ENCODE peak calls at places on chromosomes 4 and X, in four cellular contexts. Y, K, I and Z are unnamed samples.

GRCh38 chrX:97474933-97475332 is 591.2 kb downstream of the RPA4 start:
- DNase-seq in Y (no peak), K (no peak), I (no peak), Z (no peak)

GRCh38 chr4:70269674-70270073 is 27.3 kb downstream of the CSN3 start:
- DNase-seq in Y (no peak), I (no peak), K (no peak), Z (peak; percentile 10)

GRCh38 chrX:55767100-55767499 is 49.6 kb downstream of the RRAGB start:
- DNase-seq in K (peak; percentile 31), Y (no peak), I (no peak), Z (no peak)

GRCh38 chr4:119550857-119551532 is 77.6 kb downstream of the PDE5A start:
- DNase-seq in K (peak; percentile 73), I (no peak), Y (no peak), Z (no peak)

GRCh38 chr4:140807491-140808257 is 51.5 kb upstream of the TBC1D9 start:
- DNase-seq in K (peak; percentile 89), I (peak; percentile 71), Y (no peak), Z (no peak)

GRCh38 chr4:151489462-151490203 is 80.7 kb downstream of the FHIP1A start:
- DNase-seq in Y (no peak), K (no peak), I (no peak), Z (no peak)

GRCh38 chr4:156362581-156362980 is 408.9 kb upstream of the CTSO start:
- DNase-seq in I (no peak), Y (no peak), K (peak; percentile 62), Z (no peak)

GRCh38 chrX:37883196-37883595 is 35.8 kb upstream of the DYNLT3 start:
- DNase-seq in Y (no peak), I (no peak), K (peak; percentile 38), Z (no peak)

GRCh38 chr4:156193800-156194199 is 240.1 kb upstream of the CTSO start:
- DNase-seq in K (peak; percentile 33), Y (no peak), I (no peak), Z (no peak)

GRCh38 chr4:5980436-5981155 is 37.6 kb downstream of the C4orf50 start:
- DNase-seq in K (no peak), Y (no peak), I (no peak), Z (no peak)

GRCh38 chr4:158914178-158914577 is 145.4 kb downstream of the FNIP2 start:
- DNase-seq in I (no peak), Y (no peak), K (peak; percentile 84), Z (peak; percentile 13)

GRCh38 chrX:40176256-40176978 is 78.7 kb upstream of the BCOR start:
- DNase-seq in K (no peak), I (no peak), Y (peak; percentile 82), Z (peak; percentile 14)

GRCh38 chr4:98572697-98573096 is 85.7 kb downstream of the TSPAN5 start:
- DNase-seq in K (no peak), I (no peak), Y (no peak), Z (no peak)

GRCh38 chr4:82358773-82359324 is 14.9 kb downstream of the HNRNPD start:
- DNase-seq in I (no peak), Y (no peak), K (no peak), Z (no peak)

GRCh38 chr4:30181512-30181911 is 538.7 kb upstream of the PCDH7 start:
- DNase-seq in I (no peak), Y (no peak), K (no peak), Z (no peak)

GRCh38 chr4:34105311-34105710 is 2139.0 kb downstream of the ARAP2 start:
- DNase-seq in I (no peak), Y (no peak), K (no peak), Z (no peak)

GRCh38 chrX:105282077-105282476 is 61.6 kb upstream of the TEX13A start:
- DNase-seq in Y (no peak), I (no peak), K (no peak), Z (peak; percentile 66)

GRCh38 chr4:85591361-85592098 is 116.6 kb downstream of the ARHGAP24 start:
- DNase-seq in Y (no peak), I (no peak), K (no peak), Z (no peak)

GRCh38 chrX:76555816-76556215 is 128.3 kb downstream of the MAGEE1 start:
- DNase-seq in K (peak; percentile 22), Y (peak; percentile 12), I (no peak), Z (peak; percentile 19)

GRCh38 chr4:89438102-89438831 is 130.7 kb upstream of the GPRIN3 start:
- DNase-seq in K (peak; percentile 49), Y (peak; percentile 10), I (peak; percentile 9), Z (peak; percentile 42)

GRCh38 chr4:84965558-84966381 is 720 bp downstream of the WDFY3 start:
- DNase-seq in K (peak; percentile 17), Y (peak; percentile 59), I (no peak), Z (peak; percentile 53)

GRCh38 chr4:13483142-13484044 is 747 bp downstream of the RAB28 start:
- DNase-seq in I (no peak), Y (peak; percentile 14), K (peak; percentile 74), Z (peak; percentile 77)

GRCh38 chr4:10738826-10739489 is 54.4 kb upstream of the CLNK start:
- DNase-seq in K (peak; percentile 24), Y (no peak), I (no peak), Z (no peak)

GRCh38 chrX:44440006-44440405 is 96.5 kb upstream of the EFHC2 start:
- DNase-seq in Y (no peak), I (no peak), K (no peak), Z (no peak)

GRCh38 chr4:183825346-183825745 is 79.8 kb upstream of the STOX2 start:
- DNase-seq in Y (no peak), K (no peak), I (no peak), Z (no peak)

GRCh38 chrX:103453655-103454054 is 65.6 kb downstream of the RAB40A start:
- DNase-seq in Y (no peak), K (peak; percentile 97), I (no peak), Z (peak; percentile 93)

GRCh38 chr4:161538941-161539340 is 624.9 kb downstream of the FSTL5 start:
- DNase-seq in I (no peak), K (no peak), Y (no peak), Z (no peak)

GRCh38 chr4:161540265-161540664 is 623.5 kb downstream of the FSTL5 start:
- DNase-seq in Y (no peak), K (no peak), I (peak; percentile 20), Z (no peak)
- H2AFZ ChIP-seq in Y (no peak overlapping the region), K (no peak overlapping the region), I (no peak overlapping the region), Z (no peak overlapping the region)

DNA sequence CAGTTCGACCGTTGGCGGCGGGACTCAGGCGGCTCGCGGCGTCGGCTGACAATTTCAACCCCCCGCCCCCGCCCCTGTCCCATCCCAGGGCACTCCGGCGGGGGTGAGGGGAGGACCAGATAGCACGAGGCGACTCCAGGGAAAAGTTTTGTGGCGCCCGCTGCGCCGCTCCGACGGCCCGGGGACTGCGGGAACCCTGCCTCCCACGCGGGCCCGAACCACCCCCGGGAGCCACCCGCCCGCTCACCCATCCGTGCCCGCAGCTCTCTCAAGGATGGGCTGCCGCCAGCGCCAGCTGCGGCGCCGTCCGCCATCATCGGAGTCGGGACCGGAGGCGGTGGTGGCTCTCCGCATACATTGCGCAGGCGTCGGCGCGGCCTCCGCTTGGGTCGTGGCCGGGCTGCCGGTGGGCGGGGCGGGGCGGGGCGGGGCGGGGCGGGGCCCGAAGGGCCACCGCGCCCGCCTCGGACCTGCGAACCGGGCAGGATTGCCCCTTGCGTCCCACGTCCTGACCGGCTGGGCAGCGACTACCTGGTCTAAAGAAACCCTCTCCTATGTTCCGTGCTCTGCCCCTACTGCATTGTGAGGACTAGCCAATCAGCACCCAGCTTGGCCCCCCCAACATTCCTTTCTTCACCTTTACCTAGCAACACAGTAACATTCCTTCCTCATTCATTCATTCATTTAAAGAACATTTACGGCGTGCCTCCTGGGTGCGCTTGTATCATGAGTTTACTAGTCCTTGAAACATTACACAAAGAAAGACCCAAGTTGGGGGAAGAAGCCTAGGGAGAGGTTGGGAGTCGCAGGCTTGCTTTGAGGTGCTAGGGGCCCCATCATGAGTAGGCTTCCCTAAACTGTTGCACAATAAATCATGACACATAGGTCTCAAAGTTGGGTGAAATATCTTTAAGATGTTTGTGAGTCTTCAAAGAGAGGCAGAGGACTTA is at the start of gene MAP7D3:
- DNase-seq in I (no peak), Y (peak; percentile 83), K (peak; percentile 33), Z (peak; percentile 29)
- TF ChIP-seq FOS in I (no peak), Y (no peak), K (no peak), Z (no peak)

DNA sequence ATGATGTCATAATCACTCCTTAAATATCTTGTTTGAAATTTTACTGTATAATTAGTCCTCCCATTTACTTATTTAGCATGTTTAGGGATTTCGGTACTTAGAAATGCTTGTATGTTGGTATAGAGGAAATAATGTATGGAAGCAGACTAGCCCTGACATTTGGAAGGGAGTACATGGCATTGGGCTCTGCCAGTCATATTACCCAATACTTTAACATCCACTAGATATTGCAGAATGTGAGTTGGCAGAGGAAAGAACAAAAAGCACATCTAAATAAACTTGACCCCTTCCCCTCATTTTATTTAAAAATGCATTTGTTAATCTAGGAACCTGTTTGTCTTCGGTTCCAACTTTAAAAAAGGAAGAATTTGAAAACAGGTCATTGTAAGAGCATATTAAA is 77.8 kb downstream of the RS1 start:
- DNase-seq in Y (no peak), I (no peak), K (no peak), Z (no peak)
- H2AFZ ChIP-seq in Y (no peak overlapping the region), I (no peak overlapping the region), K (no peak overlapping the region), Z (no peak overlapping the region)

GRCh38 chr4:23614284-23614892 is 275.5 kb downstream of the PPARGC1A start:
- DNase-seq in I (no peak), K (peak; percentile 1), Y (peak; percentile 7), Z (no peak)
- TF ChIP-seq FOS in I (no peak), K (no peak), Y (no peak), Z (no peak)

DNA sequence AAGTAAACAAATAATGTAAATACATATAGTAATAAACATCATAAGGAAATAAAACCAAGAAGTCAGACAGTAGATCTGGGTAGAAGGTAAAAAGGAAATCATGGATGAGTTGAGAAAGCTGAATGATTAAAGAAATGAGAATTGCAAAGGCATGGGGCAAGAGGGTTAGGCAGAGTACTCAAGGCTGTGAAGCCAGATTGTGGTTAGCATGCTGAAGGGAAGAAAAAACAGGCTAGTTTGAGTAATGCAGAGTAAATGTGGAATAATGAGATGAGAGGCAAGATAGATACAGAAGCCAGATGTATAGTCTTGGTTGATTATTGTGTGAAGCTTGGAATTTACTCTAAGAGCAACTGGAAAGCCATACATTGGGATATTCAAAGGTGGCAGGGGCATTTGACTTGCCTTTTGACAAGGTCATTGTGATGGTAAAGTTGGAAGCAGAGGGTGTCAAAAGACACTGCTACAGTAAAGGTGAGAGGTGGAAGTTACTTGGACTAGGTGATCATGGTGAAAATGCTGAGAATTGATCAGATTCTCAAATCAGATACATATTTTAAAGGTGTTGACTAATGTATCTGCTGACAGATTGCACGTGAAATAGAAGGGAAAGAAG is 307.0 kb downstream of the FSTL5 start:
- DNase-seq in I (no peak), Y (no peak), K (no peak), Z (no peak)
- H2AFZ ChIP-seq in I (no peak overlapping the region), Y (no peak overlapping the region), K (no peak overlapping the region), Z (no peak overlapping the region)